ENCODE peak calls at places on chromosome X, in five cellular contexts. One of them, this sample, is unnamed.

GRCh38 chrX:15146515-15146914 is 123.4 kb downstream of the ASB9 start:
- DNase-seq in AG09309: no peak
- DNase-seq in endothelial cell: peak
- DNase-seq in posterior cingulate gyrus: no peak
- DNase-seq in progenitor cell of endocrine pancreas: no peak
- DNase-seq in this sample: no peak

GRCh38 chrX:133776072-133776471 is 209.3 kb downstream of the GPC3 start:
- DNase-seq in AG09309: no peak
- DNase-seq in endothelial cell: peak
- DNase-seq in posterior cingulate gyrus: peak
- DNase-seq in progenitor cell of endocrine pancreas: no peak
- DNase-seq in this sample: no peak

GRCh38 chrX:153409414-153410101 is 1.7 kb upstream of the ZFP92 start:
- DNase-seq in AG09309: no peak
- DNase-seq in endothelial cell: no peak
- DNase-seq in posterior cingulate gyrus: no peak
- DNase-seq in progenitor cell of endocrine pancreas: no peak
- DNase-seq in this sample: no peak

GRCh38 chrX:67545772-67546495 is 2.1 kb downstream of the AR start:
- DNase-seq in AG09309: no peak
- DNase-seq in endothelial cell: peak
- DNase-seq in posterior cingulate gyrus: no peak
- DNase-seq in progenitor cell of endocrine pancreas: no peak
- DNase-seq in this sample: no peak

GRCh38 chrX:70552174-70552704 is 107.6 kb downstream of the DLG3 start:
- DNase-seq in AG09309: no peak
- DNase-seq in endothelial cell: no peak
- DNase-seq in posterior cingulate gyrus: no peak
- DNase-seq in progenitor cell of endocrine pancreas: no peak
- DNase-seq in this sample: no peak

GRCh38 chrX:21975827-21976226 is 35.3 kb downstream of the SMS start:
- DNase-seq in AG09309: peak
- DNase-seq in endothelial cell: no peak
- DNase-seq in posterior cingulate gyrus: no peak
- DNase-seq in progenitor cell of endocrine pancreas: no peak
- DNase-seq in this sample: no peak

GRCh38 chrX:17052210-17052609 is 105.8 kb downstream of the REPS2 start:
- DNase-seq in AG09309: no peak
- DNase-seq in endothelial cell: no peak
- DNase-seq in posterior cingulate gyrus: no peak
- DNase-seq in progenitor cell of endocrine pancreas: no peak
- DNase-seq in this sample: no peak

GRCh38 chrX:137234651-137235402 is 201.0 kb upstream of the GPR101 start:
- DNase-seq in AG09309: no peak
- DNase-seq in endothelial cell: no peak
- DNase-seq in posterior cingulate gyrus: no peak
- DNase-seq in progenitor cell of endocrine pancreas: no peak
- DNase-seq in this sample: no peak

GRCh38 chrX:155148724-155149537 is 67.3 kb upstream of the VBP1 start:
- DNase-seq in AG09309: no peak
- DNase-seq in endothelial cell: peak
- DNase-seq in posterior cingulate gyrus: no peak
- DNase-seq in progenitor cell of endocrine pancreas: no peak
- DNase-seq in this sample: no peak

GRCh38 chrX:11143931-11144678 is 33.0 kb downstream of the HCCS start:
- DNase-seq in AG09309: peak
- DNase-seq in endothelial cell: peak
- DNase-seq in posterior cingulate gyrus: peak
- DNase-seq in progenitor cell of endocrine pancreas: peak
- DNase-seq in this sample: peak

GRCh38 chrX:40996886-40997530 is 88.2 kb upstream of the USP9X start:
- DNase-seq in AG09309: peak
- DNase-seq in endothelial cell: no peak
- DNase-seq in posterior cingulate gyrus: no peak
- DNase-seq in progenitor cell of endocrine pancreas: no peak
- DNase-seq in this sample: peak

GRCh38 chrX:18173494-18174180 is 47.0 kb downstream of the BEND2 start:
- DNase-seq in AG09309: no peak
- DNase-seq in endothelial cell: no peak
- DNase-seq in posterior cingulate gyrus: no peak
- DNase-seq in progenitor cell of endocrine pancreas: no peak
- DNase-seq in this sample: no peak

GRCh38 chrX:47831788-47832187 is 4.9 kb upstream of the ZNF81 start:
- DNase-seq in AG09309: no peak
- DNase-seq in endothelial cell: peak
- DNase-seq in posterior cingulate gyrus: peak
- DNase-seq in progenitor cell of endocrine pancreas: peak
- DNase-seq in this sample: no peak

GRCh38 chrX:6067600-6067999 is 161.1 kb downstream of the NLGN4X start:
- DNase-seq in AG09309: no peak
- DNase-seq in endothelial cell: no peak
- DNase-seq in posterior cingulate gyrus: no peak
- DNase-seq in progenitor cell of endocrine pancreas: no peak
- DNase-seq in this sample: no peak

GRCh38 chrX:106935175-106935574 is 15.0 kb downstream of the CLDN2 start:
- DNase-seq in AG09309: no peak
- DNase-seq in endothelial cell: no peak
- DNase-seq in posterior cingulate gyrus: no peak
- DNase-seq in progenitor cell of endocrine pancreas: no peak
- DNase-seq in this sample: no peak

GRCh38 chrX:40514376-40514775 is 66.4 kb upstream of the ATP6AP2 start:
- DNase-seq in AG09309: no peak
- DNase-seq in endothelial cell: no peak
- DNase-seq in posterior cingulate gyrus: no peak
- DNase-seq in progenitor cell of endocrine pancreas: no peak
- DNase-seq in this sample: no peak

GRCh38 chrX:12269484-12269883 is 131.2 kb downstream of the FRMPD4 start:
- DNase-seq in AG09309: no peak
- DNase-seq in endothelial cell: no peak
- DNase-seq in posterior cingulate gyrus: no peak
- DNase-seq in progenitor cell of endocrine pancreas: no peak
- DNase-seq in this sample: no peak

GRCh38 chrX:41022579-41022978 is 62.7 kb upstream of the USP9X start:
- DNase-seq in AG09309: no peak
- DNase-seq in endothelial cell: no peak
- DNase-seq in posterior cingulate gyrus: no peak
- DNase-seq in progenitor cell of endocrine pancreas: no peak
- DNase-seq in this sample: no peak

GRCh38 chrX:28884823-28885222 is 297.6 kb downstream of the IL1RAPL1 start:
- DNase-seq in AG09309: no peak
- DNase-seq in endothelial cell: no peak
- DNase-seq in posterior cingulate gyrus: no peak
- DNase-seq in progenitor cell of endocrine pancreas: no peak
- DNase-seq in this sample: no peak

GRCh38 chrX:19064175-19064574 is 58.1 kb downstream of the ADGRG2 start:
- DNase-seq in AG09309: no peak
- DNase-seq in endothelial cell: no peak
- DNase-seq in posterior cingulate gyrus: no peak
- DNase-seq in progenitor cell of endocrine pancreas: no peak
- DNase-seq in this sample: no peak

GRCh38 chrX:12973561-12974216 is 1.2 kb upstream of the TMSB4X start:
- DNase-seq in AG09309: no peak
- DNase-seq in endothelial cell: no peak
- DNase-seq in posterior cingulate gyrus: no peak
- DNase-seq in progenitor cell of endocrine pancreas: no peak
- DNase-seq in this sample: no peak

GRCh38 chrX:16202943-16203342 is 35.7 kb downstream of the MAGEB17 start:
- DNase-seq in AG09309: no peak
- DNase-seq in endothelial cell: no peak
- DNase-seq in posterior cingulate gyrus: no peak
- DNase-seq in progenitor cell of endocrine pancreas: no peak
- DNase-seq in this sample: no peak

GRCh38 chrX:71992711-71993110 is 82.1 kb downstream of the NHSL2 start:
- DNase-seq in AG09309: no peak
- DNase-seq in endothelial cell: no peak
- DNase-seq in posterior cingulate gyrus: no peak
- DNase-seq in progenitor cell of endocrine pancreas: no peak
- DNase-seq in this sample: no peak

GRCh38 chrX:53049127-53049517 is 533 bp downstream of the GPR173 start:
- DNase-seq in AG09309: no peak
- DNase-seq in endothelial cell: no peak
- DNase-seq in posterior cingulate gyrus: no peak
- DNase-seq in progenitor cell of endocrine pancreas: no peak
- DNase-seq in this sample: no peak

GRCh38 chrX:133607419-133608348 is 192.4 kb upstream of the GPC4 start:
- DNase-seq in AG09309: no peak
- DNase-seq in endothelial cell: no peak
- DNase-seq in posterior cingulate gyrus: no peak
- DNase-seq in progenitor cell of endocrine pancreas: no peak
- DNase-seq in this sample: no peak

GRCh38 chrX:150990910-150991309 is 7.8 kb downstream of the HMGB3 start:
- DNase-seq in AG09309: no peak
- DNase-seq in endothelial cell: no peak
- DNase-seq in posterior cingulate gyrus: no peak
- DNase-seq in progenitor cell of endocrine pancreas: no peak
- DNase-seq in this sample: no peak

GRCh38 chrX:727738-728621 is 97.4 kb downstream of the SHOX start:
- DNase-seq in AG09309: no peak
- DNase-seq in endothelial cell: no peak
- DNase-seq in posterior cingulate gyrus: no peak
- DNase-seq in progenitor cell of endocrine pancreas: no peak
- DNase-seq in this sample: no peak

GRCh38 chrX:40005290-40006011 is 92.3 kb downstream of the BCOR start:
- DNase-seq in AG09309: no peak
- DNase-seq in endothelial cell: no peak
- DNase-seq in posterior cingulate gyrus: no peak
- DNase-seq in progenitor cell of endocrine pancreas: no peak
- DNase-seq in this sample: no peak

GRCh38 chrX:47633671-47634590 is 4.2 kb upstream of the CFP start:
- DNase-seq in AG09309: no peak
- DNase-seq in endothelial cell: no peak
- DNase-seq in posterior cingulate gyrus: no peak
- DNase-seq in progenitor cell of endocrine pancreas: no peak
- DNase-seq in this sample: no peak

GRCh38 chrX:135497736-135498135 is 22.7 kb upstream of the INTS6L start:
- DNase-seq in AG09309: no peak
- DNase-seq in endothelial cell: no peak
- DNase-seq in posterior cingulate gyrus: no peak
- DNase-seq in progenitor cell of endocrine pancreas: no peak
- DNase-seq in this sample: no peak

GRCh38 chrX:38260231-38260630 is 39.6 kb upstream of the SRPX start:
- DNase-seq in AG09309: no peak
- DNase-seq in endothelial cell: peak
- DNase-seq in posterior cingulate gyrus: no peak
- DNase-seq in progenitor cell of endocrine pancreas: no peak
- DNase-seq in this sample: no peak

GRCh38 chrX:48826135-48826875 is at the start of gene ERAS:
- DNase-seq in AG09309: no peak
- DNase-seq in endothelial cell: no peak
- DNase-seq in posterior cingulate gyrus: no peak
- DNase-seq in progenitor cell of endocrine pancreas: no peak
- DNase-seq in this sample: no peak

GRCh38 chrX:40065291-40066046 is 32.3 kb downstream of the BCOR start:
- DNase-seq in AG09309: no peak
- DNase-seq in endothelial cell: no peak
- DNase-seq in posterior cingulate gyrus: no peak
- DNase-seq in progenitor cell of endocrine pancreas: no peak
- DNase-seq in this sample: no peak

GRCh38 chrX:153761863-153762262 is 2.2 kb upstream of the PLXNB3 start:
- DNase-seq in AG09309: no peak
- DNase-seq in endothelial cell: no peak
- DNase-seq in posterior cingulate gyrus: peak
- DNase-seq in progenitor cell of endocrine pancreas: no peak
- DNase-seq in this sample: no peak

GRCh38 chrX:148457279-148457678 is 43.1 kb upstream of the AFF2 start:
- DNase-seq in AG09309: no peak
- DNase-seq in endothelial cell: no peak
- DNase-seq in posterior cingulate gyrus: no peak
- DNase-seq in progenitor cell of endocrine pancreas: no peak
- DNase-seq in this sample: no peak

GRCh38 chrX:25131055-25131454 is 115.3 kb upstream of the ARX start:
- DNase-seq in AG09309: no peak
- DNase-seq in endothelial cell: no peak
- DNase-seq in posterior cingulate gyrus: no peak
- DNase-seq in progenitor cell of endocrine pancreas: no peak
- DNase-seq in this sample: no peak

GRCh38 chrX:87728024-87728423 is 210.4 kb downstream of the KLHL4 start:
- DNase-seq in AG09309: no peak
- DNase-seq in endothelial cell: no peak
- DNase-seq in posterior cingulate gyrus: no peak
- DNase-seq in progenitor cell of endocrine pancreas: no peak
- DNase-seq in this sample: no peak

GRCh38 chrX:120015145-120016067 is 62.1 kb downstream of the RHOXF2B start:
- DNase-seq in AG09309: no peak
- DNase-seq in endothelial cell: peak
- DNase-seq in posterior cingulate gyrus: no peak
- DNase-seq in progenitor cell of endocrine pancreas: no peak
- DNase-seq in this sample: no peak

GRCh38 chrX:71859637-71860036 is 51.0 kb upstream of the NHSL2 start:
- DNase-seq in AG09309: no peak
- DNase-seq in endothelial cell: peak
- DNase-seq in posterior cingulate gyrus: no peak
- DNase-seq in progenitor cell of endocrine pancreas: no peak
- DNase-seq in this sample: no peak